ENCODE peak calls at places on chromosomes 11 and 22, in seven cellular contexts. P is HCT116; E is HAP-1; Q is thoracic aorta; X is small intestine; I is CD8-positive, alpha-beta T cell; G is tibial nerve. Y is an unnamed sample. For H3K9me3, H3K36me3 and H3K4me1, the result is how much of the 10 kb centered on the place peaks cover.

GRCh38 chr11:121418625-121419114 is 33.4 kb upstream of the SORL1 start:
- DNase-seq in P (no peak), E (no peak), Q (no peak), X (peak), I (peak), G (peak), Y (no peak)

GRCh38 chr22:44399906-44400762 is 87.4 kb upstream of the SHISAL1 start:
- DNase-seq in P (no peak), E (peak), Q (no peak), X (no peak), I (no peak), G (no peak), Y (no peak)

GRCh38 chr11:60018058-60018457 is 1.1 kb downstream of the OOSP4B start:
- DNase-seq in P (no peak), E (no peak), Q (no peak), X (no peak), I (no peak), G (no peak), Y (no peak)

GRCh38 chr11:19656140-19656541 is 56.5 kb upstream of the NAV2 start:
- DNase-seq in P (no peak), E (no peak), Q (no peak), X (no peak), I (no peak), G (no peak), Y (no peak)

GRCh38 chr11:79276900-79277299 is 163.9 kb downstream of the TENM4 start:
- DNase-seq in P (no peak), E (no peak), Q (no peak), X (no peak), I (no peak), G (no peak), Y (no peak)

GRCh38 chr11:29024386-29024785 is 916.2 kb downstream of the METTL15 start:
- DNase-seq in P (no peak), E (no peak), Q (no peak), X (no peak), I (no peak), G (no peak), Y (no peak)

GRCh38 chr11:63893355-63893754 is 23.6 kb downstream of the RCOR2 start:
- DNase-seq in P (no peak), E (no peak), Q (no peak), X (no peak), I (no peak), G (no peak), Y (no peak)

GRCh38 chr11:106714179-106714578 is 304.1 kb downstream of the GUCY1A2 start:
- DNase-seq in P (no peak), E (no peak), Q (no peak), X (no peak), I (no peak), G (no peak), Y (no peak)

GRCh38 chr11:124801014-124801413 is 808 bp upstream of the MSANTD2 start:
- DNase-seq in P (no peak), E (no peak), Q (no peak), X (peak), I (no peak), G (no peak), Y (no peak)

GRCh38 chr11:92510591-92510990 is 286.0 kb downstream of the FAT3 start:
- DNase-seq in P (no peak), E (no peak), Q (no peak), X (no peak), I (no peak), G (no peak), Y (no peak)

GRCh38 chr11:117634756-117635593 is 162.0 kb downstream of the DSCAML1 start:
- DNase-seq in P (no peak), E (no peak), Q (no peak), X (no peak), I (no peak), G (no peak), Y (no peak)

GRCh38 chr11:91248199-91248807 is 976.3 kb upstream of the FAT3 start:
- DNase-seq in P (peak), E (peak), Q (no peak), X (peak), I (no peak), G (peak), Y (no peak)

GRCh38 chr11:57167125-57167839 is 14.5 kb upstream of the LRRC55 start:
- DNase-seq in P (no peak), E (no peak), Q (no peak), X (peak), I (no peak), G (no peak), Y (no peak)

GRCh38 chr11:18958221-18958910 is 19.2 kb upstream of the MRGPRX1 start:
- DNase-seq in P (no peak), E (no peak), Q (no peak), X (no peak), I (no peak), G (no peak), Y (no peak)

GRCh38 chr22:42820075-42820763 is 36.9 kb downstream of the ARFGAP3 start:
- DNase-seq in P (no peak), E (peak), Q (no peak), X (peak), I (no peak), G (no peak), Y (no peak)

GRCh38 chr11:13917269-13917668 is 45.3 kb upstream of the SPON1 start:
- DNase-seq in P (no peak), E (no peak), Q (no peak), X (no peak), I (no peak), G (no peak), Y (no peak)

GRCh38 chr11:69055212-69055586 is 6.5 kb downstream of the TPCN2 start:
- DNase-seq in P (no peak), E (no peak), Q (no peak), X (peak), I (no peak), G (no peak), Y (no peak)

GRCh38 chr11:120182357-120182756 is 28.5 kb upstream of the OAF start:
- DNase-seq in P (no peak), E (no peak), Q (no peak), X (no peak), I (no peak), G (peak), Y (no peak)

GRCh38 chr11:66371627-66372415 is at the start of gene SLC29A2:
- DNase-seq in P (peak), E (peak), Q (no peak), X (peak), I (peak), G (no peak), Y (no peak)

GRCh38 chr11:72208281-72208680 is 8.3 kb upstream of the FOLR2 start:
- DNase-seq in P (no peak), E (no peak), Q (no peak), X (no peak), I (no peak), G (no peak), Y (no peak)

GRCh38 chr22:37267661-37268413 is 14.5 kb upstream of the CYTH4 start:
- DNase-seq in P (no peak), E (no peak), Q (no peak), X (no peak), I (no peak), G (no peak), Y (no peak)

GRCh38 chr11:134178275-134178674 is 45.5 kb downstream of the NCAPD3 start:
- DNase-seq in P (no peak), E (no peak), Q (no peak), X (no peak), I (no peak), G (no peak), Y (no peak)

GRCh38 chr22:47497666-47498065 is 735.2 kb downstream of the TBC1D22A start:
- DNase-seq in P (no peak), E (no peak), Q (no peak), X (no peak), I (no peak), G (no peak), Y (no peak)
- H3K9me3 ChIP-seq in P (under half), E (under half), Q (under half), X (under half), I (under half), G (under half), Y (under half)

DNA sequence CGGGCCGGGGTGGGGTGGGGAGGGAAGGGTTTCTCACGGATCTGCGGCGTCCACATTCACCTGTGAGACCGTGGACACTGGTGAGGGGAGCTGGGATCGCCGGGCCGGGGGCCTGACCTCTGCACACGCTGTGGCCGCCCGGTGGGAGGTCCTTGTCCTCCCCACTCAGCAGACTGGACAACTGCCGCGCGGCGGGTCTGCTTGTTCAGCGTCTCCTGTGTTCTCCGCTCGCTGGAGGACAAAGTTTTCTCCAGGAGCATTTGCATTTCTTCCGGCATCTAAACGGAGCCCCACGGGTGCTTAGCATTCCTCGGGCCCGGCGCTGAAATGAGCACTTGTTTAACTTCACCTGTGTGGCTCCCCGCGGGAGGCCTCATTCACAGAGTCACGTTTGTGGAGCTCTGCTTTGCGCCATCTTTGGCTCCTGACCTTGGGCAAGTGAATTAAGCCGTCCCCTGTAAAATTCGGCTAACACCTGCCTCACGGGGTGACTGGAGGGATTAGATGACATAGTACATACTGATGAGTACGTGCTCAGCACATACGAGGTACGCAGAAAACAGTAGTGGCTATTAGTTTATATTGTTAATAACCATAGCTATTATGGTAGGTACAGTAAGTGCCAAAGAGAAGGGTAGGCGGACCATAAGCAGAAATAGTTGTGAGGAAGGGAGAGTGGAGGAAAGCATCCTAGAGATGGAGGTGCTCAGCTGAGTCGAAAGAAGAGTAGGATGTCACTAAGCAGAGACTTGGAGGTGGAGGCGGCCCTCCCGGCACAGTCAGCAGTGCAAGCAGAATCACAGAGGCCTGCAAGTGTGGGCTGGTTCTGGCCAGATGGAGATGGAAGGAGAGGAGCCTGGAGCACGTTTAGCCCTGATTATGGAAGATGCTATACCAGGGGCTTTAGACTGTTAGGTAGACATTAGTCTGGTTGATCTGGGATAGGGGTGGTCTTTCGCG is 885 bp downstream of the TRMU start:
- DNase-seq in P (no peak), E (peak), Q (no peak), X (peak), I (no peak), G (no peak), Y (no peak)
- H3K36me3 ChIP-seq in P (under half), E (half or more), Q (under half), X (under half), I (under half), G (under half), Y (under half)

GRCh38 chr11:12359761-12360160 is 17.6 kb upstream of the PARVA start:
- DNase-seq in P (no peak), E (no peak), Q (no peak), X (no peak), I (no peak), G (no peak), Y (no peak)
- H3K4me1 ChIP-seq in P (under half), E (under half), Q (under half), X (under half), I (half or more), G (under half), Y (under half)

GRCh38 chr11:10017050-10017449 is 277.0 kb downstream of the SBF2 start:
- DNase-seq in P (no peak), E (no peak), Q (no peak), X (no peak), I (no peak), G (no peak), Y (no peak)

GRCh38 chr11:10012068-10012467 is 282.0 kb downstream of the SBF2 start:
- DNase-seq in P (no peak), E (no peak), Q (no peak), X (no peak), I (no peak), G (no peak), Y (no peak)
- H3K9me3 ChIP-seq in P (under half), E (under half), Q (under half), X (under half), I (under half), G (under half), Y (under half)

DNA sequence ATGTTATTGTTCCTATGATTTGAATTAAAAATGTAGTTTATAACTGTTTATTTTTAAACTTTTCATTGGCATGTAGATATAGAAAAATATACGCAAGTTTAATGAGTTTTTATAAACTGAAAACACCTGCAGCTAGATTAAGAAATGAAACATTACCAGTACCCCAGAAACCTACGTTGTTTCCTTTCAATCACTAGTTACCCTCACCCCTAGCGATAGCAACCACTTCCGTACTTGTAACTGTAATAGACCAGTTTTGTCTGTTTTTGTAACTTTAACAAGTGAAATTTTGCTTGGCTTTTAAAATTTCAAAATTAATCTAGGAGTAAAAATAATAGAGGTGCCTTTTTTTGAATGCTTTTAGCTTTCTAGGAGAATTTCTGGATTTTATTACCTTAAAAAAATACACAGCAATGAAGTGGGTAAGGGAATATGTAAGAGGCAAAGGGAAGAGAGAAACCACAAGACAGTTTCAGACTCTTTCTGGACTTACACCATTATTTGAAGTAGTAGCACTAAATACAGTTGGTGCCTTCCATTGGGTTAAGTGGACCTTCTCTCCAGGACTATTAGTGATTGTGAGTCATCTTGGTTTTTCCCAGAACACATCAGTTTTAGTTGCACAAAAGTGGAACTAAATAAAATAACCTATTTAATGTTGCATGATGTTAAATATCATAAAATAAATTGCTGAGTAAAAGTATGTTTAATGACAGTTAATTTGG is 18.7 kb upstream of the NAT10 start:
- DNase-seq in P (no peak), E (no peak), Q (no peak), X (no peak), I (no peak), G (no peak), Y (no peak)
- H3K36me3 ChIP-seq in P (half or more), E (half or more), Q (half or more), X (under half), I (half or more), G (under half), Y (under half)

GRCh38 chr22:39185601-39186012 is 33.1 kb upstream of the CBX7 start:
- DNase-seq in P (no peak), E (no peak), Q (no peak), X (no peak), I (no peak), G (no peak), Y (no peak)
- H3K4me1 ChIP-seq in P (under half), E (under half), Q (under half), X (under half), I (under half), G (under half), Y (under half)

GRCh38 chr22:48706934-48707748 is 1120.5 kb downstream of the BRD1 start:
- DNase-seq in P (no peak), E (no peak), Q (no peak), X (no peak), I (no peak), G (no peak), Y (no peak)

GRCh38 chr22:48704335-48704734 is 1123.3 kb downstream of the BRD1 start:
- DNase-seq in P (no peak), E (no peak), Q (no peak), X (no peak), I (no peak), G (no peak), Y (no peak)

GRCh38 chr22:48705917-48706605 is 1121.6 kb downstream of the BRD1 start:
- DNase-seq in P (no peak), E (no peak), Q (no peak), X (no peak), I (no peak), G (no peak), Y (no peak)

GRCh38 chr22:48703265-48703941 is 1124.3 kb downstream of the BRD1 start:
- DNase-seq in P (no peak), E (no peak), Q (no peak), X (no peak), I (no peak), G (no peak), Y (no peak)

GRCh38 chr22:48705159-48705916 is 1122.3 kb downstream of the BRD1 start:
- DNase-seq in P (no peak), E (no peak), Q (no peak), X (no peak), I (no peak), G (no peak), Y (no peak)
- H3K9me3 ChIP-seq in P (under half), E (under half), Q (under half), X (under half), I (under half), G (under half), Y (under half)

DNA sequence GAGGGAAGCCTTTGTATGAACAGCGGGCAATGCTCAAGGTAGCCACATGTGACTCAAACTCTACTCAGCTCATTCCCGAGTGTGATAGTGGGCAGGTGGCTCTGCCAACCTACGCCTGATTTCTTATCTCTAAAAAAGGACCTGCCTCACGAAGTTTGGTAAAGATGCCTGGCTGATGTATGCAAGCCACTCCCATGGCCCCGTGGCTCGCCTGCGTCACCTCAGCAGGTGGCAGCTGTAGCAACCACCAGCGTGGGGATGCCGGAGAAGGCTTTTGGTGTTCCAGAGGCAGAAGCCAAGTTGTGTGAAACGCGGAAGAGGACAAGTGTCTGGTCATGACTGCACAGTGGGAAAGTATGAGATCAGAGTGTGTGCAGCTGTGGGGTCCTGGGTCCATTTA is 5.4 kb downstream of the FADS2 start:
- DNase-seq in P (no peak), E (no peak), Q (no peak), X (peak), I (no peak), G (no peak), Y (no peak)
- H3K36me3 ChIP-seq in P (under half), E (under half), Q (under half), X (under half), I (under half), G (under half), Y (under half)

Y was measured in esophagus squamous epithelium.